ENCODE peak calls at places on chromosomes 11 and 22, in ten cellular contexts. B is right lobe of liver; P is CD4-positive, alpha-beta T cell; M is pancreas; Q is adrenal gland; J is IMR-90; O is neuronal stem cell; Y is breast epithelium; Z is heart left ventricle; C is MM.1S. X is an unnamed sample.

GRCh38 chr22:47996446-47996857 is 1234.0 kb downstream of the TBC1D22A start:
- DNase-seq in B (no peak), P (no peak), M (no peak), Q (no peak), J (no peak), O (no peak), Y (no peak), Z (no peak), C (peak), X (no peak)

GRCh38 chr11:18066626-18067025 is 20.6 kb upstream of the TPH1 start:
- DNase-seq in B (no peak), P (no peak), M (no peak), Q (no peak), J (peak), O (no peak), Y (no peak), Z (no peak), C (no peak), X (no peak)

GRCh38 chr11:44738791-44739190 is 12.0 kb downstream of the TSPAN18 start:
- DNase-seq in B (no peak), P (no peak), M (no peak), Q (no peak), J (no peak), O (no peak), Y (no peak), Z (no peak), C (no peak), X (no peak)

GRCh38 chr22:47901911-47902310 is 1139.5 kb downstream of the TBC1D22A start:
- DNase-seq in B (no peak), P (no peak), M (no peak), Q (no peak), J (no peak), O (no peak), Y (no peak), Z (no peak), C (no peak), X (no peak)

GRCh38 chr22:49514656-49515055 is 313.0 kb downstream of the BRD1 start:
- DNase-seq in B (peak), P (no peak), M (no peak), Q (no peak), J (no peak), O (peak), Y (no peak), Z (no peak), C (no peak), X (no peak)

GRCh38 chr11:132453411-132453810 is 1078.9 kb downstream of the OPCML start:
- DNase-seq in B (no peak), P (no peak), M (no peak), Q (no peak), J (no peak), O (no peak), Y (no peak), Z (no peak), C (no peak), X (no peak)

GRCh38 chr11:36478700-36479329 is 31.3 kb downstream of the TRAF6 start:
- DNase-seq in B (no peak), P (no peak), M (no peak), Q (peak), J (peak), O (peak), Y (no peak), Z (no peak), C (peak), X (no peak)

GRCh38 chr11:9726313-9727022 is 62.6 kb downstream of the SWAP70 start:
- DNase-seq in B (no peak), P (no peak), M (no peak), Q (no peak), J (peak), O (no peak), Y (no peak), Z (no peak), C (peak), X (no peak)

GRCh38 chr22:37225481-37225880 is 13.2 kb upstream of the SSTR3 start:
- DNase-seq in B (no peak), P (no peak), M (no peak), Q (no peak), J (no peak), O (no peak), Y (no peak), Z (no peak), C (peak), X (peak)

GRCh38 chr11:120594746-120595145 is 83.2 kb downstream of the GRIK4 start:
- DNase-seq in B (no peak), P (no peak), M (peak), Q (no peak), J (no peak), O (no peak), Y (no peak), Z (no peak), C (peak), X (no peak)

GRCh38 chr11:116990061-116990473 is 108.2 kb downstream of the SIK3 start:
- DNase-seq in B (peak), P (no peak), M (no peak), Q (no peak), J (peak), O (no peak), Y (no peak), Z (no peak), C (no peak), X (no peak)

GRCh38 chr11:72985645-72986044 is 156.5 kb downstream of the FCHSD2 start:
- DNase-seq in B (no peak), P (no peak), M (no peak), Q (no peak), J (peak), O (no peak), Y (no peak), Z (no peak), C (no peak), X (no peak)

GRCh38 chr11:94674005-94674491 is 94.1 kb upstream of the AMOTL1 start:
- DNase-seq in B (no peak), P (no peak), M (no peak), Q (no peak), J (no peak), O (no peak), Y (no peak), Z (no peak), C (no peak), X (no peak)

GRCh38 chr11:26333906-26334305 is 2.0 kb downstream of the ANO3 start:
- DNase-seq in B (no peak), P (no peak), M (no peak), Q (no peak), J (no peak), O (no peak), Y (no peak), Z (no peak), C (no peak), X (no peak)

GRCh38 chr22:29306830-29307657 is 594 bp downstream of the GAS2L1 start:
- DNase-seq in B (peak), P (no peak), M (peak), Q (peak), J (peak), O (peak), Y (peak), Z (peak), C (peak), X (no peak)

GRCh38 chr11:14189874-14190273 is 169.1 kb downstream of the RRAS2 start:
- DNase-seq in B (peak), P (no peak), M (no peak), Q (peak), J (no peak), O (no peak), Y (peak), Z (peak), C (no peak), X (no peak)

GRCh38 chr11:112182867-112183266 is 7.6 kb downstream of the BCO2 start:
- DNase-seq in B (no peak), P (no peak), M (no peak), Q (no peak), J (no peak), O (no peak), Y (no peak), Z (no peak), C (no peak), X (no peak)

GRCh38 chr11:94023856-94024255 is 2.7 kb downstream of the HEPHL1 start:
- DNase-seq in B (no peak), P (no peak), M (no peak), Q (no peak), J (no peak), O (no peak), Y (no peak), Z (no peak), C (no peak), X (no peak)

GRCh38 chr11:115912484-115912945 is 408.3 kb upstream of the CADM1 start:
- DNase-seq in B (no peak), P (no peak), M (no peak), Q (no peak), J (peak), O (no peak), Y (no peak), Z (no peak), C (peak), X (no peak)

GRCh38 chr11:88292156-88292844 is 45.2 kb downstream of the CTSC start:
- DNase-seq in B (peak), P (no peak), M (peak), Q (peak), J (peak), O (no peak), Y (peak), Z (no peak), C (no peak), X (no peak)

GRCh38 chr11:45333506-45333971 is 47.4 kb upstream of the SYT13 start:
- DNase-seq in B (no peak), P (no peak), M (no peak), Q (no peak), J (peak), O (no peak), Y (no peak), Z (peak), C (peak), X (no peak)

GRCh38 chr22:19448076-19448607 is 631 bp upstream of the C22orf39 start:
- DNase-seq in B (peak), P (no peak), M (no peak), Q (peak), J (peak), O (no peak), Y (no peak), Z (no peak), C (peak), X (no peak)

GRCh38 chr22:46064966-46065666 is 85.2 kb upstream of the PPARA start:
- DNase-seq in B (no peak), P (no peak), M (peak), Q (no peak), J (no peak), O (no peak), Y (peak), Z (peak), C (no peak), X (no peak)

GRCh38 chr11:128226106-128226716 is 361.1 kb downstream of the ETS1 start:
- DNase-seq in B (no peak), P (no peak), M (no peak), Q (no peak), J (no peak), O (no peak), Y (no peak), Z (no peak), C (no peak), X (no peak)

GRCh38 chr22:34620832-34621231 is 445.1 kb upstream of the ISX start:
- DNase-seq in B (no peak), P (no peak), M (no peak), Q (no peak), J (no peak), O (no peak), Y (no peak), Z (no peak), C (peak), X (no peak)

GRCh38 chr11:67351275-67352005 is 1.9 kb downstream of the POLD4 start:
- DNase-seq in B (no peak), P (peak), M (peak), Q (peak), J (peak), O (no peak), Y (no peak), Z (no peak), C (peak), X (peak)
- H3K27ac ChIP-seq in B (peak), P (peak), M (peak), Q (peak), J (peak), O (no peak), Y (peak), Z (peak), C (no peak), X (peak)

DNA sequence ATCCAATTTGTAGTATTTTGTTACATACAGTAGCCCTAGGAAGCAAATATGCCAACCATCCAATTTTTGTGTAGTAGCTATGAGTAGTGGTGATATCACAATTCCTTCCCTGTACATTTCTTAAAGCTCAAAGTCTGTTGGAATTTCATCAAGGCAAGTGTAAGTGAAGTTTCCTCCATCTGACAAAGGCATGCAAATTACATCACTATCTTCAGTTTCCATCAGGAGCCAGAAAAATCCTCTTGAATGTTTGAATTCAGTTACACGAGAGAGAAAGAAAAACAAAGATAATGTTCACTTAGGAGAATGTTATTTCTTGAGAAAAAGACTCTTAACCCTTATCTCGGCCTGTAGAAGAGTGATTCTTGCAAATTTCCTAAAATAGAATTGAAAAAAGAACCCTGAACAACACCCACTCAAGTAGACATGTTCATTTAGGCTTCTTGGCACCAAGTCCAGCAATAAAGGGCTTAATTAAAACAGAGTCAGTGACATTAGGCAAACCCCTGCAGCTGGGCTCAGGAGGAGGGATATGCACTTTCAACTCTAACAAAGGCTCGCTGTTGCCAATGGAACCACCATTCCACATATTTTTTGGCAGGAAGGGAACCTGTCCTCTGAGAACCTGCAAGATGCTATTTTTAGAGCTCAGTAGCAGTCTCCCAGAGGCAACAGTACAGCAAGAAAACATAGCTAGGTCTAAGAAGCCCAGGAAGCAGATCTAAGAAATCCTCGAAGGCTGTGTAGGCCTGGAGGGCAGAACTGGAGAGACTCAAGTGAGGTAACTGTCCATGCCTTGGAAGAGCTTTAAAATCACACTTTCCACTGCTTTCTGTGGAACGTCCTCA is 144.6 kb downstream of the CCDC81 start:
- DNase-seq in B (no peak), P (no peak), M (no peak), Q (no peak), J (peak), O (no peak), Y (peak), Z (no peak), C (no peak), X (no peak)
- H3K27ac ChIP-seq in B (no peak), P (no peak), M (peak), Q (no peak), J (peak), O (peak), Y (peak), Z (peak), C (no peak), X (no peak)

DNA sequence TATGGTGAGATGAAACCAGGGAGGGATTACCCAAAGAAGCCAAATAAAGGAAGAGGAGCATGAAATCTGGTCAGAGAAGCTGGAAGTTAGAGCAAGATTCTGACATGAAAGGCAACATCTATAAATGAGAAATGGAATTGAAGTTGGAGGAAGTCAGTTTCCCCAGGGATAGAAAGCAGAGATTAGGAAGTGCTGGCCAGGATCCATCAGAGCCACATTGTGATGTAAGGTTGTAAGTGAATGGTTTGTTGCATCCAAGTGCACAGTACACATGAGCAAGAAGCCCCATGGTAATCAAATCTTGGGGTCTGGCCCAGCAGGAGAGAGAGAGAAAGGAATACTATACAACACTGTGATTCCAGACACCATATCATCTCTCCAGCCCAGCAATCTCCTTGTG is 6.6 kb upstream of the NLRP10 start:
- DNase-seq in B (no peak), P (no peak), M (no peak), Q (no peak), J (no peak), O (no peak), Y (no peak), Z (no peak), C (no peak), X (no peak)
- H3K27ac ChIP-seq in B (no peak), P (no peak), M (no peak), Q (no peak), J (no peak), O (no peak), Y (no peak), Z (no peak), C (no peak), X (no peak)

GRCh38 chr22:39087881-39088687 is 9.0 kb upstream of the APOBEC3H start:
- DNase-seq in B (no peak), P (no peak), M (no peak), Q (no peak), J (no peak), O (peak), Y (no peak), Z (no peak), C (no peak), X (no peak)

GRCh38 chr22:39090426-39091064 is 6.5 kb upstream of the APOBEC3H start:
- DNase-seq in B (no peak), P (peak), M (no peak), Q (no peak), J (no peak), O (no peak), Y (peak), Z (peak), C (no peak), X (peak)

GRCh38 chr22:39091136-39092081 is 5.6 kb upstream of the APOBEC3H start:
- DNase-seq in B (no peak), P (no peak), M (no peak), Q (no peak), J (no peak), O (no peak), Y (no peak), Z (no peak), C (no peak), X (peak)

GRCh38 chr22:39088688-39089032 is 8.4 kb upstream of the APOBEC3H start:
- DNase-seq in B (no peak), P (no peak), M (no peak), Q (no peak), J (no peak), O (no peak), Y (no peak), Z (no peak), C (no peak), X (no peak)

GRCh38 chr22:39089928-39090327 is 7.1 kb upstream of the APOBEC3H start:
- DNase-seq in B (no peak), P (no peak), M (no peak), Q (no peak), J (no peak), O (no peak), Y (no peak), Z (no peak), C (no peak), X (no peak)
- H3K27ac ChIP-seq in B (no peak), P (peak), M (no peak), Q (no peak), J (no peak), O (no peak), Y (peak), Z (no peak), C (no peak), X (peak)

GRCh38 chr11:31863170-31863929 is 52.2 kb upstream of the PAX6 start:
- DNase-seq in B (no peak), P (no peak), M (no peak), Q (no peak), J (no peak), O (no peak), Y (no peak), Z (no peak), C (no peak), X (no peak)
- H3K27ac ChIP-seq in B (no peak), P (no peak), M (no peak), Q (no peak), J (no peak), O (no peak), Y (no peak), Z (no peak), C (no peak), X (no peak)